ENCODE peak calls at places on chromosomes 7 and 10, in eight cellular contexts. Z is HFFc6; I is effector CD4-positive, alpha-beta T cell; X is neural crest cell; R is trophoblast cell; G is iris pigment epithelial cell; B is HCT116; M is GM23338. D is an unnamed sample.

GRCh38 chr10:17222329-17222728 is 5.7 kb upstream of the VIM start:
- DNase-seq in Z (no peak), I (no peak), X (no peak), R (no peak), G (no peak), B (no peak), M (no peak), D (no peak)

GRCh38 chr10:99984201-99984600 is 25.5 kb downstream of the DNMBP start:
- DNase-seq in Z (peak; percentile 47), I (no peak), X (no peak), R (no peak), G (no peak), B (no peak), M (no peak), D (no peak)

GRCh38 chr7:88307412-88307811 is 718 bp upstream of the STEAP4 start:
- DNase-seq in Z (no peak), I (no peak), X (no peak), R (no peak), G (no peak), B (no peak), M (peak; percentile 6), D (no peak)

GRCh38 chr7:82284936-82285519 is 158.5 kb downstream of the CACNA2D1 start:
- DNase-seq in Z (no peak), I (no peak), X (no peak), R (no peak), G (no peak), B (no peak), M (peak; percentile 27), D (no peak)

GRCh38 chr7:130683026-130683425 is 3.3 kb downstream of the TSGA13 start:
- DNase-seq in Z (no peak), I (no peak), X (no peak), R (no peak), G (no peak), B (no peak), M (no peak), D (no peak)

GRCh38 chr10:133257489-133258065 is 19.1 kb downstream of the ADAM8 start:
- DNase-seq in Z (peak; percentile 6), I (no peak), X (no peak), R (peak; percentile 13), G (peak; percentile 34), B (no peak), M (peak; percentile 82), D (no peak)

GRCh38 chr10:99005254-99005653 is 230.4 kb downstream of the HPSE2 start:
- DNase-seq in Z (no peak), I (no peak), X (no peak), R (no peak), G (no peak), B (no peak), M (no peak), D (no peak)

GRCh38 chr7:12257582-12257981 is 46.5 kb downstream of the TMEM106B start:
- DNase-seq in Z (peak; percentile 3), I (no peak), X (no peak), R (no peak), G (peak; percentile 75), B (no peak), M (no peak), D (no peak)

GRCh38 chr7:102061981-102062390 is 224.7 kb upstream of the SH2B2 start:
- DNase-seq in Z (no peak), I (no peak), X (no peak), R (peak; percentile 98), G (peak; percentile 26), B (no peak), M (no peak), D (no peak)

GRCh38 chr7:18866359-18867036 is 250.9 kb downstream of the TWIST1 start:
- DNase-seq in Z (peak; percentile 96), I (no peak), X (no peak), R (no peak), G (peak; percentile 100), B (peak; percentile 43), M (no peak), D (no peak)

GRCh38 chr7:34058791-34059550 is 153.6 kb downstream of the BMPER start:
- DNase-seq in Z (no peak), I (no peak), X (no peak), R (no peak), G (peak; percentile 33), B (no peak), M (peak; percentile 35), D (no peak)

GRCh38 chr7:46169384-46169755 is 248.3 kb upstream of the IGFBP3 start:
- DNase-seq in Z (peak; percentile 8), I (no peak), X (no peak), R (no peak), G (no peak), B (no peak), M (no peak), D (no peak)

D was measured in type B pancreatic cell.